ENCODE peak calls at places on chromosomes 5 and 9, in seven cellular contexts. T is H9, Z is cardiac muscle cell, H is kidney, D is suprapubic skin, P is tibial artery, R is heart right ventricle. G is an unnamed sample.

GRCh38 chr5:14178671-14179211 is 35.6 kb downstream of the TRIO start:
- DNase-seq in T (peak; percentile 42), P (no peak), H (no peak), Z (peak; percentile 45), R (no peak), D (no peak), G (no peak)

GRCh38 chr9:123543492-123543891 is 187.5 kb downstream of the CRB2 start:
- DNase-seq in D (no peak), P (no peak), H (no peak), T (no peak), Z (no peak), R (no peak), G (no peak)

GRCh38 chr5:97077246-97077645 is 65.2 kb downstream of the LIX1 start:
- DNase-seq in Z (no peak), H (no peak), R (no peak), D (no peak), T (no peak), P (no peak), G (no peak)

GRCh38 chr5:109455598-109456096 is 45.9 kb upstream of the PJA2 start:
- DNase-seq in H (no peak), Z (peak; percentile 26), R (no peak), D (peak; percentile 71), P (peak; percentile 63), T (no peak), G (no peak)

GRCh38 chr5:620586-621180 is 8.5 kb downstream of the CEP72 start:
- DNase-seq in P (no peak), D (peak; percentile 39), R (no peak), Z (no peak), H (no peak), T (no peak), G (no peak)

GRCh38 chr9:127875306-127875966 is 2.0 kb downstream of the AK1 start:
- DNase-seq in Z (no peak), H (no peak), P (no peak), T (no peak), R (no peak), D (peak; percentile 65), G (no peak)

GRCh38 chr5:68285857-68286611 is 70.5 kb downstream of the PIK3R1 start:
- DNase-seq in H (no peak), R (no peak), D (no peak), Z (peak; percentile 57), P (no peak), T (no peak), G (no peak)

GRCh38 chr9:116628706-116629105 is 58.4 kb upstream of the TRIM32 start:
- DNase-seq in R (no peak), T (no peak), P (no peak), Z (no peak), H (no peak), D (no peak), G (no peak)

GRCh38 chr5:10678236-10678635 is 82.8 kb downstream of the DAP start:
- DNase-seq in P (no peak), H (no peak), R (no peak), D (no peak), T (no peak), Z (no peak), G (no peak)

GRCh38 chr5:159105318-159106053 is 5.8 kb upstream of the EBF1 start:
- DNase-seq in P (no peak), T (peak; percentile 56), R (no peak), Z (no peak), D (no peak), H (no peak), G (no peak)

GRCh38 chr9:117392992-117393391 is 21.9 kb downstream of the ASTN2 start:
- DNase-seq in Z (no peak), D (no peak), H (no peak), R (no peak), P (no peak), T (peak; percentile 69), G (no peak)

GRCh38 chr5:160064979-160065619 is 54.2 kb downstream of the PWWP2A start:
- DNase-seq in R (no peak), Z (no peak), D (no peak), P (no peak), H (no peak), T (no peak), G (no peak)

GRCh38 chr5:126139773-126140172 is 283.4 kb upstream of the GRAMD2B start:
- DNase-seq in H (no peak), P (no peak), R (no peak), D (no peak), Z (no peak), T (no peak), G (no peak)

GRCh38 chr9:105608685-105609598 is 51.0 kb downstream of the FKTN start:
- DNase-seq in Z (peak; percentile 72), H (no peak), P (no peak), T (no peak), D (no peak), R (no peak), G (no peak)

GRCh38 chr5:175250426-175250825 is 193.6 kb downstream of the DRD1 start:
- DNase-seq in T (no peak), H (no peak), P (no peak), Z (no peak), R (no peak), D (no peak), G (no peak)

GRCh38 chr5:172618574-172619365 is 22.3 kb upstream of the NEURL1B start:
- DNase-seq in R (no peak), H (no peak), D (peak; percentile 8), Z (no peak), T (no peak), P (no peak), G (no peak)

GRCh38 chr5:10218658-10219057 is 31.0 kb downstream of the ATPSCKMT start:
- DNase-seq in R (no peak), D (no peak), T (no peak), Z (no peak), H (no peak), P (no peak), G (no peak)

GRCh38 chr5:172612771-172613170 is 28.3 kb upstream of the NEURL1B start:
- DNase-seq in R (no peak), T (no peak), H (no peak), Z (no peak), P (no peak), D (no peak), G (no peak)

GRCh38 chr9:82208741-82209450 is 220.3 kb downstream of the SPATA31D1 start:
- DNase-seq in Z (no peak), R (no peak), D (no peak), H (no peak), P (no peak), T (no peak), G (no peak)

GRCh38 chr5:151657105-151657504 is 29.6 kb downstream of the SPARC start:
- DNase-seq in R (no peak), T (no peak), P (no peak), D (no peak), H (no peak), Z (no peak), G (no peak)

GRCh38 chr5:151661096-151661495 is 25.6 kb downstream of the SPARC start:
- DNase-seq in Z (no peak), D (no peak), R (no peak), H (no peak), P (no peak), T (no peak), G (no peak)

GRCh38 chr5:151660616-151661015 is 26.1 kb downstream of the SPARC start:
- DNase-seq in D (no peak), H (no peak), Z (no peak), T (no peak), P (no peak), R (no peak), G (no peak)

GRCh38 chr5:151656311-151656710 is 30.4 kb downstream of the SPARC start:
- DNase-seq in D (no peak), P (no peak), Z (no peak), R (no peak), T (no peak), H (no peak), G (no peak)

DNA sequence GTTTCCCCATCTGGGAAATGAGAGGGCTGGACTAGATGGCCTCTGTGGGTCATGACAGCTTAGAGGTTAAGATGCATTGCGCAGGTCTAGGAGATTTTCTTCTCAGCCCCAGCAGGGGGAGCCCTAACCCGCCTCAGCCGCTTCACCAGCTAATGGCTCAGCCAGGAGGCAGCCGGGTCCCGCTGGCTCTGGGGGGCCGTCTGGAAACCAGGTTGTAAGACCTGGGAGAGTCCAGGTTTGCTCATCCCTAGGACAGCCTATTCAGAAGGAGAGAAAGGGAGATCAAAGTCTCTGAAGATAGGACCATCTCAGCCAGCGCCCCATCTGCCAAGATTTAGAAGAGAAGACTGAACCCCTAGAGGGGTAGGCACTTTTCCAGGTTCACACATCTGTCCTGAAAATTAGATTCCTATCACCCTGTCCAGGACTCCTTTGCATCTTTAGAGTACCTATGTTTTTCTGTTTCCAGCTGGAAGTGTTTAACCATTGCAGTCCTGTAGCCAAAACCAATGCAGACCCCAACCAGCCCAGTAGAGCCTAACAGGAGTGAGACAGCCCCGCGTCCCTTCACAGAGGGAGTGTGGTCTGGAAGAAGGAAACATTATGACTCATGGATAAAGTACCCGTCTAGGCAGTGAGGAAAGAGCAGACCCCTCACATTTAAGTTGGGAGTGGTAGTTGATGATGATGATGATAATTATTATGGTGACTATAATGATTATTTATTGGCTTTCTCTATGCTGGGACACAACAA is 27.5 kb downstream of the SPARC start:
- DNase-seq in P (peak; percentile 61), D (peak; percentile 91), H (peak; percentile 93), T (peak; percentile 91), R (peak; percentile 88), Z (peak; percentile 86), G (peak; percentile 91)
- H3K27ac ChIP-seq in P (peak overlapping the region; percentile 34), D (no peak overlapping the region), H (no peak overlapping the region), T (no peak overlapping the region), R (no peak overlapping the region), Z (no peak overlapping the region), G (peak overlapping the region; percentile 27)

DNA sequence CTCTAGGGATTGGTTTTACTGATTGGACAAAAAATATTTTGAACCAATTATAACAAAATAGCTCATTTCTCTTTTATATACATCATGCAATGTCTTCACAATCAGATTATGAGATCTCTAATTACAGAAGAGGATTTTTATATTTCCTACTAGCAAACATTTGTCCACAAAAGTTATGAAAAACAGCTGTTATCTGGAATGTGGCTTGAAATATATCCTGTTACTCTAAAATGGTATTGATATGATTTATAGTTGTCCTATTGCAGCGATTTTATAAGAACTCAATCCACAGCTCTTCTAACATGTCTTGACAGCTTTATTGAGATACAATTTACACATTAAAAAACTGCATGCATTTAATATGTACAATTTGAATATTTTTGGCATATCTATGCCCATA is 779.9 kb upstream of the ACO1 start:
- DNase-seq in T (no peak), H (no peak), Z (no peak), R (no peak), P (no peak), D (no peak), G (no peak)
- TF ChIP-seq CTCF in T (no peak), H (no peak), Z (no peak), R (no peak), P (no peak), D (no peak), G (no peak)

GRCh38 chr9:16057541-16057940 is 504.7 kb downstream of the CCDC171 start:
- DNase-seq in H (no peak), T (no peak), R (no peak), D (no peak), P (no peak), Z (no peak), G (peak; percentile 52)
- H3K27ac ChIP-seq in H (no peak overlapping the region), T (no peak overlapping the region), R (no peak overlapping the region), D (no peak overlapping the region), P (no peak overlapping the region), Z (no peak overlapping the region), G (no peak overlapping the region)

DNA sequence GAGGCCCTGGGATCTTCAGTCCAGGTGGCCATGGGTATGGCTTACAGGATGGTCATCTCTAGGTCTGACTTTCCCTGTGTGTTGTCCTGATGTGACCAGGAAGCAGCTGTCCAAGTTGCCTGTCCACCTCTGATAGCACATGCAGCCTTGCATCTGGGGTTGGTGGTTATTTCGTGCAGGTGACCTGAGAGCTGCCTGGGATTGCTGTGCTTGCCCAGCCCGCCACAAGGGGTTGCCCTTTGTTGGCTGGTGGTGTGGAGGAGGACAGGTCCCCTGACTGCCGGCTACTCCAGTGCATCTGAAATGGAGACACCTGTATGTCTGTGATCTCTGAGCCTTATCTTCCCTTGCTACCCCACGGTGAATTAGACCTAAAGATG is 212.6 kb downstream of the ARHGAP26 start:
- DNase-seq in R (no peak), H (no peak), Z (no peak), T (peak; percentile 65), D (no peak), P (no peak), G (no peak)
- TF ChIP-seq CTCF in R (no peak), H (no peak), Z (peak; percentile 2), T (peak; percentile 59), D (no peak), P (no peak), G (no peak)